ENCODE peak calls at places on chromosomes 2 and 18, in six cellular contexts. One of them, this sample, is unnamed.

GRCh38 chr2:56812432-56812831 is 628.6 kb downstream of the CCDC85A start:
- DNase-seq in neural progenitor cell: no peak
- DNase-seq in coronary artery: no peak
- DNase-seq in CD8-positive, alpha-beta T cell: no peak
- DNase-seq in mammary epithelial cell: peak; percentile 1
- DNase-seq in prostate gland: no peak
- DNase-seq in this sample: no peak

GRCh38 chr2:180571559-180571958 is 408.8 kb upstream of the UBE2E3 start:
- DNase-seq in neural progenitor cell: no peak
- DNase-seq in coronary artery: no peak
- DNase-seq in CD8-positive, alpha-beta T cell: no peak
- DNase-seq in mammary epithelial cell: no peak
- DNase-seq in prostate gland: no peak
- DNase-seq in this sample: no peak

GRCh38 chr2:38524580-38524979 is 78.1 kb downstream of the HNRNPLL start:
- DNase-seq in neural progenitor cell: no peak
- DNase-seq in coronary artery: no peak
- DNase-seq in CD8-positive, alpha-beta T cell: no peak
- DNase-seq in mammary epithelial cell: no peak
- DNase-seq in prostate gland: no peak
- DNase-seq in this sample: no peak

GRCh38 chr18:2971741-2972552 is 41.0 kb downstream of the LPIN2 start:
- DNase-seq in neural progenitor cell: no peak
- DNase-seq in coronary artery: no peak
- DNase-seq in CD8-positive, alpha-beta T cell: peak; percentile 64
- DNase-seq in mammary epithelial cell: no peak
- DNase-seq in prostate gland: no peak
- DNase-seq in this sample: peak; percentile 82

GRCh38 chr2:199983534-199983933 is 28.2 kb downstream of the MAIP1 start:
- DNase-seq in neural progenitor cell: no peak
- DNase-seq in coronary artery: no peak
- DNase-seq in CD8-positive, alpha-beta T cell: no peak
- DNase-seq in mammary epithelial cell: no peak
- DNase-seq in prostate gland: no peak
- DNase-seq in this sample: no peak

GRCh38 chr2:205684871-205685313 is 2.6 kb downstream of the NRP2 start:
- DNase-seq in neural progenitor cell: peak; percentile 52
- DNase-seq in coronary artery: no peak
- DNase-seq in CD8-positive, alpha-beta T cell: no peak
- DNase-seq in mammary epithelial cell: no peak
- DNase-seq in prostate gland: no peak
- DNase-seq in this sample: no peak

GRCh38 chr2:106193491-106193976 is 567 bp downstream of the UXS1 start:
- DNase-seq in neural progenitor cell: peak; percentile 78
- DNase-seq in coronary artery: peak; percentile 78
- DNase-seq in CD8-positive, alpha-beta T cell: no peak
- DNase-seq in mammary epithelial cell: peak; percentile 37
- DNase-seq in prostate gland: peak; percentile 33
- DNase-seq in this sample: no peak

GRCh38 chr2:223618172-223619035 is 16.2 kb upstream of the SCG2 start:
- DNase-seq in neural progenitor cell: peak; percentile 88
- DNase-seq in coronary artery: no peak
- DNase-seq in CD8-positive, alpha-beta T cell: no peak
- DNase-seq in mammary epithelial cell: no peak
- DNase-seq in prostate gland: no peak
- DNase-seq in this sample: no peak

GRCh38 chr2:234579231-234579962 is 82.5 kb upstream of the ARL4C start:
- DNase-seq in neural progenitor cell: no peak
- DNase-seq in coronary artery: no peak
- DNase-seq in CD8-positive, alpha-beta T cell: no peak
- DNase-seq in mammary epithelial cell: peak; percentile 13
- DNase-seq in prostate gland: no peak
- DNase-seq in this sample: no peak

GRCh38 chr18:77127769-77128671 is 4.6 kb downstream of the MBP start:
- DNase-seq in neural progenitor cell: no peak
- DNase-seq in coronary artery: no peak
- DNase-seq in CD8-positive, alpha-beta T cell: peak; percentile 38
- DNase-seq in mammary epithelial cell: peak; percentile 99
- DNase-seq in prostate gland: peak; percentile 87
- DNase-seq in this sample: peak; percentile 67

GRCh38 chr2:101205521-101205998 is 47.1 kb upstream of the CNOT11 start:
- DNase-seq in neural progenitor cell: peak; percentile 70
- DNase-seq in coronary artery: no peak
- DNase-seq in CD8-positive, alpha-beta T cell: peak; percentile 25
- DNase-seq in mammary epithelial cell: peak; percentile 82
- DNase-seq in prostate gland: peak; percentile 66
- DNase-seq in this sample: no peak

GRCh38 chr2:64987001-64987962 is 1.9 kb upstream of the SLC1A4 start:
- DNase-seq in neural progenitor cell: no peak
- DNase-seq in coronary artery: no peak
- DNase-seq in CD8-positive, alpha-beta T cell: no peak
- DNase-seq in mammary epithelial cell: peak; percentile 56
- DNase-seq in prostate gland: no peak
- DNase-seq in this sample: peak; percentile 70

GRCh38 chr18:73942956-73943355 is 204.7 kb downstream of the FBXO15 start:
- DNase-seq in neural progenitor cell: no peak
- DNase-seq in coronary artery: no peak
- DNase-seq in CD8-positive, alpha-beta T cell: no peak
- DNase-seq in mammary epithelial cell: no peak
- DNase-seq in prostate gland: no peak
- DNase-seq in this sample: no peak

GRCh38 chr2:20781656-20782265 is 41.1 kb downstream of the LDAH start:
- DNase-seq in neural progenitor cell: peak; percentile 49
- DNase-seq in coronary artery: no peak
- DNase-seq in CD8-positive, alpha-beta T cell: no peak
- DNase-seq in mammary epithelial cell: peak; percentile 28
- DNase-seq in prostate gland: no peak
- DNase-seq in this sample: no peak

GRCh38 chr2:167681646-167682045 is 565.7 kb downstream of the STK39 start:
- DNase-seq in neural progenitor cell: no peak
- DNase-seq in coronary artery: no peak
- DNase-seq in CD8-positive, alpha-beta T cell: no peak
- DNase-seq in mammary epithelial cell: no peak
- DNase-seq in prostate gland: no peak
- DNase-seq in this sample: no peak

GRCh38 chr2:43303889-43304288 is 77.5 kb upstream of the ZFP36L2 start:
- DNase-seq in neural progenitor cell: no peak
- DNase-seq in coronary artery: no peak
- DNase-seq in CD8-positive, alpha-beta T cell: no peak
- DNase-seq in mammary epithelial cell: no peak
- DNase-seq in prostate gland: no peak
- DNase-seq in this sample: no peak

GRCh38 chr18:13914170-13914569 is 1.2 kb downstream of the MC2R start:
- DNase-seq in neural progenitor cell: no peak
- DNase-seq in coronary artery: no peak
- DNase-seq in CD8-positive, alpha-beta T cell: no peak
- DNase-seq in mammary epithelial cell: no peak
- DNase-seq in prostate gland: no peak
- DNase-seq in this sample: no peak

GRCh38 chr18:28792404-28793103 is 615.6 kb upstream of the CDH2 start:
- DNase-seq in neural progenitor cell: no peak
- DNase-seq in coronary artery: no peak
- DNase-seq in CD8-positive, alpha-beta T cell: no peak
- DNase-seq in mammary epithelial cell: peak; percentile 33
- DNase-seq in prostate gland: no peak
- DNase-seq in this sample: no peak

GRCh38 chr18:79538635-79539034 is 141.0 kb upstream of the CTDP1 start:
- DNase-seq in neural progenitor cell: no peak
- DNase-seq in coronary artery: no peak
- DNase-seq in CD8-positive, alpha-beta T cell: no peak
- DNase-seq in mammary epithelial cell: no peak
- DNase-seq in prostate gland: no peak
- DNase-seq in this sample: no peak

GRCh38 chr2:198873771-198874501 is 583.8 kb downstream of the SATB2 start:
- DNase-seq in neural progenitor cell: no peak
- DNase-seq in coronary artery: no peak
- DNase-seq in CD8-positive, alpha-beta T cell: no peak
- DNase-seq in mammary epithelial cell: no peak
- DNase-seq in prostate gland: no peak
- DNase-seq in this sample: no peak

GRCh38 chr2:18899725-18900124 is 310.4 kb upstream of the NT5C1B start:
- DNase-seq in neural progenitor cell: peak; percentile 6
- DNase-seq in coronary artery: no peak
- DNase-seq in CD8-positive, alpha-beta T cell: no peak
- DNase-seq in mammary epithelial cell: no peak
- DNase-seq in prostate gland: no peak
- DNase-seq in this sample: no peak

GRCh38 chr2:66432801-66433694 is 1.9 kb upstream of the MEIS1 start:
- DNase-seq in neural progenitor cell: peak; percentile 96
- DNase-seq in coronary artery: peak; percentile 92
- DNase-seq in CD8-positive, alpha-beta T cell: no peak
- DNase-seq in mammary epithelial cell: peak; percentile 93
- DNase-seq in prostate gland: peak; percentile 83
- DNase-seq in this sample: no peak

GRCh38 chr18:50820901-50821520 is 1.2 kb upstream of the MRO start:
- DNase-seq in neural progenitor cell: no peak
- DNase-seq in coronary artery: no peak
- DNase-seq in CD8-positive, alpha-beta T cell: no peak
- DNase-seq in mammary epithelial cell: no peak
- DNase-seq in prostate gland: no peak
- DNase-seq in this sample: no peak

DNA sequence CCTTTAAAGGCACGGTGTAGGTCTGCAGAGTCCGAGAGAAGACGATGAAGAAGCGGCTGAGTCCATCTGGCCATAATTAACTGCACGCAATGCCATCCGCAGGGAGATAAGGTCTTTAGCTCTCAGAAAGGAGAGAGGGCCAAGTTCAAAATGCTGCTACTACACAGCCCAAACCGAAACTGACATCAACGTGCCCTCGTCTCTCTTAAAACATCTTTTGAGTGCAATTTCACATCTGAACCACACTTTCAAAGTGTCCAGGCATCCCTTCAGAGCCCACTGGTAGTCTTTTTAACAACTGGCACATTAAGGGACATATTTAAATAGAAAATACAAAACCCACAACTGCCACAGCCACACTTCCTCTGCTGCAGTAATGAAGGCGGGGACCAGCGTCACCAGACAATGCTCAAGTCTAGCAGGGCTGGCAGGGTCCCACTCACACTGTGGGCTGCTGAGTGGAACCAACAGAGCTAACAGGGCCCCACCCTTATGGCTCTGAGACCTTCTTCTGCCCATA is 35.8 kb downstream of the ST3GAL5 start:
- DNase-seq in neural progenitor cell: no peak
- DNase-seq in coronary artery: no peak
- DNase-seq in CD8-positive, alpha-beta T cell: peak; percentile 81
- DNase-seq in mammary epithelial cell: no peak
- DNase-seq in prostate gland: no peak
- DNase-seq in this sample: peak; percentile 68
- H3K4me3 ChIP-seq in neural progenitor cell: no peak overlapping the region
- H3K4me3 ChIP-seq in coronary artery: no peak overlapping the region
- H3K4me3 ChIP-seq in CD8-positive, alpha-beta T cell: peak overlapping the region; percentile 48
- H3K4me3 ChIP-seq in mammary epithelial cell: no peak overlapping the region
- H3K4me3 ChIP-seq in prostate gland: no peak overlapping the region
- H3K4me3 ChIP-seq in this sample: peak overlapping the region; percentile 9

GRCh38 chr18:34884456-34884855 is 156.8 kb upstream of the MAPRE2 start:
- DNase-seq in neural progenitor cell: no peak
- DNase-seq in coronary artery: no peak
- DNase-seq in CD8-positive, alpha-beta T cell: no peak
- DNase-seq in mammary epithelial cell: no peak
- DNase-seq in prostate gland: no peak
- DNase-seq in this sample: no peak
- TF ChIP-seq CTCF in neural progenitor cell: no peak
- TF ChIP-seq CTCF in coronary artery: no peak
- TF ChIP-seq CTCF in CD8-positive, alpha-beta T cell: no peak
- TF ChIP-seq CTCF in mammary epithelial cell: no peak
- TF ChIP-seq CTCF in prostate gland: no peak
- TF ChIP-seq CTCF in this sample: no peak

GRCh38 chr18:63315879-63316278 is 3.7 kb downstream of the BCL2 start:
- DNase-seq in neural progenitor cell: no peak
- DNase-seq in coronary artery: no peak
- DNase-seq in CD8-positive, alpha-beta T cell: no peak
- DNase-seq in mammary epithelial cell: no peak
- DNase-seq in prostate gland: no peak
- DNase-seq in this sample: no peak

GRCh38 chr18:63314991-63315662 is 4.4 kb downstream of the BCL2 start:
- DNase-seq in neural progenitor cell: no peak
- DNase-seq in coronary artery: no peak
- DNase-seq in CD8-positive, alpha-beta T cell: no peak
- DNase-seq in mammary epithelial cell: no peak
- DNase-seq in prostate gland: no peak
- DNase-seq in this sample: no peak

GRCh38 chr18:63317982-63318881 is 1.3 kb downstream of the BCL2 start:
- DNase-seq in neural progenitor cell: peak; percentile 78
- DNase-seq in coronary artery: peak; percentile 87
- DNase-seq in CD8-positive, alpha-beta T cell: peak; percentile 81
- DNase-seq in mammary epithelial cell: peak; percentile 15
- DNase-seq in prostate gland: peak; percentile 51
- DNase-seq in this sample: peak; percentile 80

GRCh38 chr18:63317556-63317946 is 2.0 kb downstream of the BCL2 start:
- DNase-seq in neural progenitor cell: no peak
- DNase-seq in coronary artery: no peak
- DNase-seq in CD8-positive, alpha-beta T cell: no peak
- DNase-seq in mammary epithelial cell: no peak
- DNase-seq in prostate gland: no peak
- DNase-seq in this sample: no peak

GRCh38 chr18:63316612-63317555 is 2.7 kb downstream of the BCL2 start:
- DNase-seq in neural progenitor cell: no peak
- DNase-seq in coronary artery: no peak
- DNase-seq in CD8-positive, alpha-beta T cell: no peak
- DNase-seq in mammary epithelial cell: no peak
- DNase-seq in prostate gland: no peak
- DNase-seq in this sample: no peak
- H3K4me3 ChIP-seq in neural progenitor cell: no peak overlapping the region
- H3K4me3 ChIP-seq in coronary artery: peak overlapping the region; percentile 94
- H3K4me3 ChIP-seq in CD8-positive, alpha-beta T cell: peak overlapping the region; percentile 69
- H3K4me3 ChIP-seq in mammary epithelial cell: no peak overlapping the region
- H3K4me3 ChIP-seq in prostate gland: peak overlapping the region; percentile 63
- H3K4me3 ChIP-seq in this sample: peak overlapping the region; percentile 74

DNA sequence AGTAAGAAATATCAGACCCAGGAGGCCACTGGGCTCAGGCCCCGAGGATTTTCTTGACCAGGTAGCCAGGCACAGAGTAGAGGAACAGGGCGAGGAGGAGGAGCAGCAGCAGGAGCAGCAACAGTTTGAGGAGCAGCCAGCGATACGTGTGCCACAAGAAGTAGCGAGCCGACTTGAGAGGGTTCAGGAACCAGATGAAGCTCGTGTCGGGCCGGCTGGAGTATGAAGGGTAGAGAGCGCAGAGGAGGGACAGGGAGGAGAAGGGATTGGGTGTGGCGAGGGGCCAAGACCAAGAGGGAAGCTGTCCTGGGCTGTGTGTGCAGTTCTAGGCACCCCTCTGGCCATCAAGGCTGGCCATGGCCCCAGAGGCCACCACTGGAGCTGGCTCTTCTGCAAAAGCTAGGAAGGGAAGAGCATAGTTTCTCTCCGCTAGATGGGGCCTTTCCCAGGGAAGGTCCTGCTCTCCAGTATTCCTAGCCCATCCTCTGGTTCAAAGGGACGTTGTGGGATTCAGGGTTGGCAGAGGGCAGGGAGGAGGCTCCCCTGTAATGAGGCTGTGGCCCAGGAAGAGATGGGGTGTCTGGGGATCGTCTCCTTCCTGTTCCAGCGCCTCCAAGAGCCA is 17.8 kb downstream of the OTOF start:
- DNase-seq in neural progenitor cell: no peak
- DNase-seq in coronary artery: no peak
- DNase-seq in CD8-positive, alpha-beta T cell: no peak
- DNase-seq in mammary epithelial cell: no peak
- DNase-seq in prostate gland: no peak
- DNase-seq in this sample: no peak
- TF ChIP-seq CTCF in neural progenitor cell: no peak
- TF ChIP-seq CTCF in coronary artery: no peak
- TF ChIP-seq CTCF in CD8-positive, alpha-beta T cell: no peak
- TF ChIP-seq CTCF in mammary epithelial cell: no peak
- TF ChIP-seq CTCF in prostate gland: no peak
- TF ChIP-seq CTCF in this sample: no peak

This sample was measured in GM12864.